ENCODE peak calls at places on chromosome 21, in nine cellular contexts. One of them, this sample, is unnamed.

GRCh38 chr21:39860600-39860999 is 6.6 kb upstream of the PCP4 start:
- DNase-seq in CD8-positive, alpha-beta T cell: no peak
- DNase-seq in neural progenitor cell: no peak
- DNase-seq in coronary artery: no peak
- DNase-seq in lower lobe of right lung: no peak
- DNase-seq in psoas muscle: no peak
- DNase-seq in heart left ventricle: no peak
- DNase-seq in heart right ventricle: no peak
- DNase-seq in AG04450: no peak
- DNase-seq in this sample: no peak

GRCh38 chr21:35217504-35218060 is 168.5 kb upstream of the RUNX1 start:
- DNase-seq in CD8-positive, alpha-beta T cell: no peak
- DNase-seq in neural progenitor cell: no peak
- DNase-seq in coronary artery: no peak
- DNase-seq in lower lobe of right lung: no peak
- DNase-seq in psoas muscle: no peak
- DNase-seq in heart left ventricle: no peak
- DNase-seq in heart right ventricle: no peak
- DNase-seq in AG04450: no peak
- DNase-seq in this sample: peak

GRCh38 chr21:39713905-39714304 is 31.1 kb upstream of the IGSF5 start:
- DNase-seq in CD8-positive, alpha-beta T cell: no peak
- DNase-seq in neural progenitor cell: no peak
- DNase-seq in coronary artery: no peak
- DNase-seq in lower lobe of right lung: no peak
- DNase-seq in psoas muscle: no peak
- DNase-seq in heart left ventricle: peak
- DNase-seq in heart right ventricle: no peak
- DNase-seq in AG04450: no peak
- DNase-seq in this sample: no peak

GRCh38 chr21:16865612-16866011 is 647.2 kb upstream of the CXADR start:
- DNase-seq in CD8-positive, alpha-beta T cell: no peak
- DNase-seq in neural progenitor cell: no peak
- DNase-seq in coronary artery: no peak
- DNase-seq in lower lobe of right lung: no peak
- DNase-seq in psoas muscle: no peak
- DNase-seq in heart left ventricle: no peak
- DNase-seq in heart right ventricle: no peak
- DNase-seq in AG04450: no peak
- DNase-seq in this sample: no peak

GRCh38 chr21:16194851-16195251 is 465.1 kb downstream of the USP25 start:
- DNase-seq in CD8-positive, alpha-beta T cell: no peak
- DNase-seq in neural progenitor cell: peak
- DNase-seq in coronary artery: no peak
- DNase-seq in lower lobe of right lung: no peak
- DNase-seq in psoas muscle: no peak
- DNase-seq in heart left ventricle: no peak
- DNase-seq in heart right ventricle: no peak
- DNase-seq in AG04450: no peak
- DNase-seq in this sample: no peak

GRCh38 chr21:42847726-42848125 is 31.6 kb downstream of the WDR4 start:
- DNase-seq in CD8-positive, alpha-beta T cell: no peak
- DNase-seq in neural progenitor cell: no peak
- DNase-seq in coronary artery: no peak
- DNase-seq in lower lobe of right lung: peak
- DNase-seq in psoas muscle: no peak
- DNase-seq in heart left ventricle: no peak
- DNase-seq in heart right ventricle: no peak
- DNase-seq in AG04450: no peak
- DNase-seq in this sample: no peak

GRCh38 chr21:29521872-29522271 is 223.2 kb downstream of the BACH1 start:
- DNase-seq in CD8-positive, alpha-beta T cell: no peak
- DNase-seq in neural progenitor cell: peak
- DNase-seq in coronary artery: no peak
- DNase-seq in lower lobe of right lung: no peak
- DNase-seq in psoas muscle: no peak
- DNase-seq in heart left ventricle: no peak
- DNase-seq in heart right ventricle: no peak
- DNase-seq in AG04450: no peak
- DNase-seq in this sample: no peak

GRCh38 chr21:39345440-39345839 is 3.4 kb downstream of the HMGN1 start:
- DNase-seq in CD8-positive, alpha-beta T cell: no peak
- DNase-seq in neural progenitor cell: no peak
- DNase-seq in coronary artery: no peak
- DNase-seq in lower lobe of right lung: no peak
- DNase-seq in psoas muscle: no peak
- DNase-seq in heart left ventricle: no peak
- DNase-seq in heart right ventricle: no peak
- DNase-seq in AG04450: no peak
- DNase-seq in this sample: no peak

GRCh38 chr21:34807146-34807880 is 138.5 kb downstream of the CLIC6 start:
- DNase-seq in CD8-positive, alpha-beta T cell: peak
- DNase-seq in neural progenitor cell: no peak
- DNase-seq in coronary artery: no peak
- DNase-seq in lower lobe of right lung: no peak
- DNase-seq in psoas muscle: no peak
- DNase-seq in heart left ventricle: no peak
- DNase-seq in heart right ventricle: no peak
- DNase-seq in AG04450: peak
- DNase-seq in this sample: peak

GRCh38 chr21:26170471-26171309 is at the start of gene APP:
- DNase-seq in CD8-positive, alpha-beta T cell: peak
- DNase-seq in neural progenitor cell: peak
- DNase-seq in coronary artery: peak
- DNase-seq in lower lobe of right lung: peak
- DNase-seq in psoas muscle: peak
- DNase-seq in heart left ventricle: peak
- DNase-seq in heart right ventricle: peak
- DNase-seq in AG04450: peak
- DNase-seq in this sample: no peak
- H3K27ac ChIP-seq in CD8-positive, alpha-beta T cell: peak
- H3K27ac ChIP-seq in neural progenitor cell: peak
- H3K27ac ChIP-seq in coronary artery: peak
- H3K27ac ChIP-seq in lower lobe of right lung: peak
- H3K27ac ChIP-seq in psoas muscle: peak
- H3K27ac ChIP-seq in heart left ventricle: peak
- H3K27ac ChIP-seq in heart right ventricle: peak
- H3K27ac ChIP-seq in AG04450: peak
- H3K27ac ChIP-seq in this sample: peak

GRCh38 chr21:44331650-44332306 is 7.4 kb downstream of the CFAP410 start:
- DNase-seq in CD8-positive, alpha-beta T cell: no peak
- DNase-seq in neural progenitor cell: no peak
- DNase-seq in coronary artery: no peak
- DNase-seq in lower lobe of right lung: no peak
- DNase-seq in psoas muscle: no peak
- DNase-seq in heart left ventricle: no peak
- DNase-seq in heart right ventricle: peak
- DNase-seq in AG04450: no peak
- DNase-seq in this sample: no peak
- H3K27ac ChIP-seq in CD8-positive, alpha-beta T cell: no peak
- H3K27ac ChIP-seq in neural progenitor cell: no peak
- H3K27ac ChIP-seq in coronary artery: no peak
- H3K27ac ChIP-seq in lower lobe of right lung: no peak
- H3K27ac ChIP-seq in psoas muscle: no peak
- H3K27ac ChIP-seq in heart left ventricle: no peak
- H3K27ac ChIP-seq in heart right ventricle: no peak
- H3K27ac ChIP-seq in AG04450: no peak
- H3K27ac ChIP-seq in this sample: no peak

GRCh38 chr21:46063227-46063626 is 34.7 kb upstream of the COL6A2 start:
- DNase-seq in CD8-positive, alpha-beta T cell: no peak
- DNase-seq in neural progenitor cell: no peak
- DNase-seq in coronary artery: no peak
- DNase-seq in lower lobe of right lung: no peak
- DNase-seq in psoas muscle: peak
- DNase-seq in heart left ventricle: no peak
- DNase-seq in heart right ventricle: no peak
- DNase-seq in AG04450: no peak
- DNase-seq in this sample: no peak
- H3K27ac ChIP-seq in CD8-positive, alpha-beta T cell: no peak
- H3K27ac ChIP-seq in neural progenitor cell: no peak
- H3K27ac ChIP-seq in coronary artery: peak
- H3K27ac ChIP-seq in lower lobe of right lung: no peak
- H3K27ac ChIP-seq in psoas muscle: no peak
- H3K27ac ChIP-seq in heart left ventricle: no peak
- H3K27ac ChIP-seq in heart right ventricle: no peak
- H3K27ac ChIP-seq in AG04450: no peak
- H3K27ac ChIP-seq in this sample: no peak

DNA sequence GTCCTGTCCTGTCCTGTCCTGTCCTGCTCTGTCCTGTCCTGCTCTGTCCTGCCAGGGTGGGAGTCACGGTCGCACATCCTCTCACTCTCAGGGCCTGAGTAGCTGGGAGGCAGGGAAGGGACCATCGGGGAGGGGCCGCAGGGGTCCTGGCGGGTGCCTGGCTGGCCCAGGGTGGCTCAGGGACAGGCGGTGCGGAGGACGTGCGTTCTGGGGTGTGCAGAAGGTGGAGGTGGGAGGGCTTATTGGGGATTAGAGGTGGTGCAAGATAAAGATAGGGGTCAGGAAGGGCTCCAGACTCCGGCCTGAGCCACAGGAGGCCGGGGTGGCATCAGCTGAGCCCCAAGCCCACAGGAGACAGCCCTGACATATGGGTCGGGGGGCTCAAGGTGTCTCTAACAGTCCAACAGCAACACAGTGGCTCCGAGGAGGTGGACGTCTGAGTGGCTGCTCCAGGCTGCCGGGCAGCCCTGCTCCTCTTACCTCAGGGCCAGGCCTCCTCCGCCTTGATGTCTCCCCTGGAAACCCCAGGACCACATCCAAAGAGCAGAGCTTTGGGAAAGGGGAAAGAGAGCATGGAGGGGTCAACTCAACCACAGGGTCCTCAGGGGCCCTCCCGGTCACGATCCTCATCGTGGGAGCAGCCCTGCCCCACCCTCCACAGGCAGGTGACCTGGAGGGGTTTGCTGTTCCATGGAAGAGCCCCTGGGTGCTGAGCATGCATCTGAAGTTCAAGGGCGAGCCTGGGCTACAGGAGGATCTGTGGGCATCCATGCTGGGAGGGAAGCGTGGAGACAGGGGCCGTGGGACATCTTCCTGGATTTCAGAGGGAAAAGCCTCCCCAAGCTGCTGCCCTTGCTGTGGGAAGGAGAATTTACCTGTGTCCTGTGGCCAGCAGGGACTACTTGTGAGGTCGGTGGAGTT is 39.6 kb upstream of the ADARB1 start:
- DNase-seq in CD8-positive, alpha-beta T cell: no peak
- DNase-seq in neural progenitor cell: no peak
- DNase-seq in coronary artery: no peak
- DNase-seq in lower lobe of right lung: no peak
- DNase-seq in psoas muscle: no peak
- DNase-seq in heart left ventricle: no peak
- DNase-seq in heart right ventricle: no peak
- DNase-seq in AG04450: no peak
- DNase-seq in this sample: no peak
- H3K27ac ChIP-seq in CD8-positive, alpha-beta T cell: no peak
- H3K27ac ChIP-seq in neural progenitor cell: no peak
- H3K27ac ChIP-seq in coronary artery: peak
- H3K27ac ChIP-seq in lower lobe of right lung: peak
- H3K27ac ChIP-seq in psoas muscle: peak
- H3K27ac ChIP-seq in heart left ventricle: no peak
- H3K27ac ChIP-seq in heart right ventricle: no peak
- H3K27ac ChIP-seq in AG04450: no peak
- H3K27ac ChIP-seq in this sample: no peak

DNA sequence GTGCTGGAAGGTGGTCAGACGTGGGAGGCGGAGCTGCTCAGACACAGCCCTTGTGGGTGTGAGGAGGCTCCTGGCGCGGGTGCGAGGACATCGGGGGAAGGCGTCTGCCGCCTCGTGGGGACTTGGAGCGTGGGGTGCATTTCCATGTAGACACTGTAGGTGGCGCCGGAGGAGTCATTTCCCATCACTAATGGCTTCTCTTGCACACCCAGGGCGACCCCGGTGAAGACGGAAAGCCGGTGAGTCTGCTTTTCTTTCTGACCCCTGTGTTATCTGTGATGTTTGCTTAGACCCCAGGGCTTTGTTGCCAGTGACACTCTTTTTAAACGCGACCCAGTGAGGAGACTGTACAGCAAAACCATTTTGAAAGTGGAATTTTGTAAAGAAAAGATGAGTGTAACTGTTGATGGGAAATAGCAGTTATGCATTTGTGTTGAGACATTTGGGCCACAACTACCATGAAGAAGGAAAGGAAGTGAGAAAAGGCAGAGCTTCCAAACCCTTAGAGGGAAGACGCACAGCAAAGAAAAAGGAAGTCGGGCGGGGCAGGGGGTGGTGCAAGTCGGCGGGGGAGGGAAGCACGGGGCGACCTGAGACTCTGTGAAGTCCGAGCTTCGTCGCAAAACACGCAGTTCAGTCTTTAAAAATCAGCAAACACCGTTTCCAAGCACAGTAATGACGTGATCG is 64.0 kb downstream of the SLC19A1 start:
- DNase-seq in CD8-positive, alpha-beta T cell: peak
- DNase-seq in neural progenitor cell: peak
- DNase-seq in coronary artery: no peak
- DNase-seq in lower lobe of right lung: peak
- DNase-seq in psoas muscle: peak
- DNase-seq in heart left ventricle: peak
- DNase-seq in heart right ventricle: peak
- DNase-seq in AG04450: no peak
- DNase-seq in this sample: no peak
- H3K27ac ChIP-seq in CD8-positive, alpha-beta T cell: peak
- H3K27ac ChIP-seq in neural progenitor cell: no peak
- H3K27ac ChIP-seq in coronary artery: no peak
- H3K27ac ChIP-seq in lower lobe of right lung: peak
- H3K27ac ChIP-seq in psoas muscle: no peak
- H3K27ac ChIP-seq in heart left ventricle: peak
- H3K27ac ChIP-seq in heart right ventricle: no peak
- H3K27ac ChIP-seq in AG04450: no peak
- H3K27ac ChIP-seq in this sample: no peak